ENCODE peak calls at places on chromosomes 5 and 9, in five cellular contexts. C is right lobe of liver, M is heart left ventricle, V is upper lobe of right lung, O is progenitor cell of endocrine pancreas. E is an unnamed sample.

GRCh38 chr5:102965653-102966052 is 154.3 kb downstream of the GIN1 start:
- DNase-seq in O (no peak), C (no peak), V (no peak), M (no peak), E (no peak)

GRCh38 chr5:113147088-113147487 is 170.5 kb downstream of the DCP2 start:
- DNase-seq in V (no peak), C (no peak), O (no peak), M (no peak), E (no peak)

GRCh38 chr5:3490962-3491477 is 104.6 kb upstream of the IRX1 start:
- DNase-seq in O (no peak), V (no peak), C (no peak), M (no peak), E (no peak)

GRCh38 chr5:109407913-109408312 is 1.9 kb downstream of the PJA2 start:
- DNase-seq in C (no peak), M (no peak), V (no peak), O (no peak), E (no peak)

GRCh38 chr5:93583799-93584530 is 943 bp downstream of the NR2F1 start:
- DNase-seq in M (peak), O (peak), V (no peak), C (no peak), E (no peak)

GRCh38 chr5:62256161-62257017 is 49.6 kb upstream of the KIF2A start:
- DNase-seq in V (no peak), M (no peak), O (no peak), C (no peak), E (peak)

GRCh38 chr5:73780297-73781080 is 154.5 kb downstream of the ARHGEF28 start:
- DNase-seq in C (no peak), V (no peak), O (no peak), M (no peak), E (peak)

GRCh38 chr9:70948744-70949143 is 172.7 kb downstream of the TRPM3 start:
- DNase-seq in O (no peak), V (no peak), C (no peak), M (no peak), E (no peak)

GRCh38 chr5:150131978-150132694 is 23.5 kb downstream of the PDGFRB start:
- DNase-seq in O (no peak), V (no peak), C (no peak), M (no peak), E (no peak)

GRCh38 chr9:129712595-129713524 is 40.0 kb downstream of the PTGES start:
- DNase-seq in V (no peak), O (no peak), C (no peak), M (no peak), E (no peak)

GRCh38 chr9:91451431-91452270 is 28.0 kb upstream of the NFIL3 start:
- DNase-seq in O (no peak), V (no peak), M (no peak), C (no peak), E (no peak)

GRCh38 chr9:108444400-108445358 is 411.1 kb downstream of the ACTL7B start:
- DNase-seq in C (no peak), O (no peak), M (no peak), V (no peak), E (no peak)

GRCh38 chr5:172110921-172111873 is 76.8 kb downstream of the STK10 start:
- DNase-seq in M (peak), V (peak), C (no peak), O (no peak), E (peak)

GRCh38 chr9:76026796-76027195 is 136.3 kb downstream of the PCSK5 start:
- DNase-seq in V (no peak), C (no peak), O (no peak), M (no peak), E (no peak)

GRCh38 chr9:69379250-69379982 is 54.4 kb downstream of the ENTREP1 start:
- DNase-seq in M (peak), V (no peak), O (no peak), C (no peak), E (peak)

GRCh38 chr5:150108711-150109605 is 22.6 kb upstream of the CSF1R start:
- DNase-seq in C (peak), V (peak), O (peak), M (no peak), E (no peak)

E was measured in small intestine.